ENCODE peak calls at places on chromosomes 1 and 21, in six cellular contexts. Q is upper lobe of right lung, L is heart right ventricle, K is Caco-2, Z is RWPE1, F is nephron progenitor cell. H is an unnamed sample.

GRCh38 chr1:211885746-211886522 is 55.4 kb upstream of the LPGAT1 start:
- DNase-seq in L (no peak), F (peak; percentile 21), Q (no peak), Z (no peak), K (peak; percentile 12), H (no peak)

GRCh38 chr1:166914111-166914510 is 38.0 kb upstream of the TADA1 start:
- DNase-seq in Z (no peak), L (no peak), K (no peak), Q (no peak), F (no peak), H (no peak)

GRCh38 chr1:43525995-43526394 is 4.7 kb upstream of the PTPRF start:
- DNase-seq in F (no peak), Q (peak; percentile 33), Z (peak; percentile 80), L (no peak), K (no peak), H (peak; percentile 65)

GRCh38 chr1:232110281-232111090 is 483.9 kb downstream of the DISC1 start:
- DNase-seq in Q (no peak), Z (no peak), K (no peak), L (no peak), F (peak; percentile 27), H (no peak)

GRCh38 chr21:33824156-33824941 is 91.3 kb downstream of the ATP5PO start:
- DNase-seq in Q (no peak), L (no peak), K (no peak), Z (no peak), F (no peak), H (no peak)

GRCh38 chr1:204751883-204752687 is 66.5 kb upstream of the LRRN2 start:
- DNase-seq in Z (peak; percentile 33), L (no peak), K (no peak), F (peak; percentile 32), Q (no peak), H (peak; percentile 83)

GRCh38 chr1:32818804-32819541 is 1.5 kb downstream of the S100PBP start:
- DNase-seq in K (no peak), Q (no peak), L (no peak), F (no peak), Z (no peak), H (no peak)

GRCh38 chr1:54499097-54500029 is 48.7 kb upstream of the ACOT11 start:
- DNase-seq in K (peak; percentile 56), F (peak; percentile 74), L (no peak), Q (no peak), Z (peak; percentile 53), H (peak; percentile 23)

GRCh38 chr1:67888208-67888607 is 54.9 kb upstream of the GNG12 start:
- DNase-seq in K (no peak), Q (no peak), L (no peak), F (no peak), Z (no peak), H (no peak)

GRCh38 chr1:116232989-116233514 is 121.9 kb downstream of the MAB21L3 start:
- DNase-seq in F (no peak), L (no peak), Z (no peak), K (no peak), Q (no peak), H (peak; percentile 36)

GRCh38 chr1:41662656-41663437 is 178.4 kb upstream of the EDN2 start:
- DNase-seq in Z (peak; percentile 59), L (peak; percentile 51), F (peak; percentile 70), Q (peak; percentile 79), K (peak; percentile 32), H (peak; percentile 72)

GRCh38 chr1:149888999-149889289 is 10.4 kb upstream of the BOLA1 start:
- DNase-seq in L (no peak), Q (no peak), K (no peak), F (no peak), Z (no peak), H (peak; percentile 67)

GRCh38 chr21:16330340-16331319 is 600.8 kb downstream of the USP25 start:
- DNase-seq in Q (no peak), L (peak; percentile 65), Z (peak; percentile 42), K (peak; percentile 60), F (peak; percentile 24), H (peak; percentile 77)

GRCh38 chr1:173669491-173669941 is at the start of gene ANKRD45:
- DNase-seq in F (peak; percentile 67), K (peak; percentile 25), Z (peak; percentile 25), Q (peak; percentile 73), L (peak; percentile 59), H (no peak)

GRCh38 chr1:24856787-24857527 is 73.1 kb downstream of the RUNX3 start:
- DNase-seq in K (no peak), Q (no peak), F (no peak), Z (no peak), L (no peak), H (no peak)

GRCh38 chr1:187680823-187681222 is 852.1 kb downstream of the PLA2G4A start:
- DNase-seq in L (no peak), F (no peak), Z (no peak), K (no peak), Q (no peak), H (no peak)

GRCh38 chr1:87044840-87045239 is 130.4 kb downstream of the HS2ST1 start:
- DNase-seq in K (no peak), Q (no peak), F (no peak), L (no peak), Z (no peak), H (no peak)

GRCh38 chr1:56821462-56821797 is 2.2 kb upstream of the FYB2 start:
- DNase-seq in L (no peak), Q (no peak), Z (no peak), F (no peak), K (peak; percentile 17), H (no peak)

GRCh38 chr1:226985239-226985838 is 45.2 kb downstream of the COQ8A start:
- DNase-seq in F (no peak), Q (no peak), Z (no peak), K (no peak), L (no peak), H (no peak)

GRCh38 chr1:59549067-59549837 is 252.4 kb downstream of the FGGY start:
- DNase-seq in K (no peak), F (no peak), L (no peak), Z (no peak), Q (no peak), H (no peak)

GRCh38 chr1:237879195-237879594 is 11.5 kb downstream of the ZP4 start:
- DNase-seq in K (no peak), Z (peak; percentile 88), L (no peak), Q (no peak), F (no peak), H (peak; percentile 93)

GRCh38 chr1:27724961-27725373 is 794 bp upstream of the FAM76A start:
- DNase-seq in Z (no peak), F (peak; percentile 12), Q (peak; percentile 66), L (peak; percentile 22), K (peak; percentile 63), H (peak; percentile 75)

GRCh38 chr1:67749844-67750689 is 65.1 kb downstream of the GADD45A start:
- DNase-seq in L (no peak), K (peak; percentile 15), Q (no peak), Z (peak; percentile 82), F (no peak), H (peak; percentile 97)

GRCh38 chr1:221543529-221544120 is 198.3 kb downstream of the DUSP10 start:
- DNase-seq in Z (peak; percentile 37), K (no peak), Q (no peak), L (no peak), F (no peak), H (peak; percentile 56)

GRCh38 chr1:3068400-3069361 is at the start of gene PRDM16:
- DNase-seq in K (peak; percentile 51), F (peak; percentile 60), L (peak; percentile 47), Z (peak; percentile 38), Q (peak; percentile 79), H (no peak)

GRCh38 chr1:185733818-185734709 is at the start of gene HMCN1:
- DNase-seq in Z (peak; percentile 24), F (peak; percentile 82), K (peak; percentile 53), Q (peak; percentile 78), L (peak; percentile 84), H (peak; percentile 66)

GRCh38 chr1:180171691-180172090 is 17.0 kb downstream of the QSOX1 start:
- DNase-seq in Z (no peak), L (no peak), Q (peak; percentile 26), F (no peak), K (no peak), H (no peak)

GRCh38 chr1:38138498-38139233 is 92.1 kb upstream of the POU3F1 start:
- DNase-seq in K (no peak), F (no peak), L (peak; percentile 86), Q (peak; percentile 88), Z (peak; percentile 91), H (peak; percentile 96)
- TF ChIP-seq CTCF in K (no peak), F (no peak), L (no peak), Q (peak; percentile 17), Z (peak; percentile 41), H (no peak)

DNA sequence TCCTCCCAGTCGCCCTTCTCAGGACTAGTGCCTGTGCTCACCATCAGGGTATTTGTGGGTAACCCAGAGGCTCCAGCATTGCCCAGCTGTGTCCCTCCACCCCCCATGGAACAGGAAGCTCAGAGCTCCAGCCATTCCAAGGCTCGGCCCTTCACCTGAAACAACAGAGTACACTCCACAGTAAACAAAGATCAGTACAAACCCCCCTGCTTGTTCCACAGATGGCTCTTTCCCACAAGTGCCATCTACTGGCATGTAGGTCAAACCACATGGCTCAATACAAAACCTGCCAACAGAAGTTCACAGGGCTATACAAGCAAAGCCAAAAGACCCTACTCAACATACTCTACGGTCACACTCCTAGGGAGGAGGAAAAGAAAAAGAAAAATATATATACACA is 258.7 kb downstream of the AGBL4 start:
- DNase-seq in Z (no peak), F (no peak), K (peak; percentile 3), Q (no peak), L (no peak), H (peak; percentile 2)
- TF ChIP-seq CTCF in Z (no peak), F (no peak), K (no peak), Q (no peak), L (no peak), H (peak; percentile 10)

GRCh38 chr1:950268-950667 is 8.8 kb downstream of the NOC2L start:
- DNase-seq in L (no peak), Q (no peak), K (no peak), F (no peak), Z (no peak), H (no peak)

GRCh38 chr1:950881-951280 is 8.2 kb downstream of the NOC2L start:
- DNase-seq in Z (no peak), K (no peak), Q (no peak), L (no peak), F (no peak), H (no peak)

GRCh38 chr1:952603-953002 is 6.5 kb downstream of the NOC2L start:
- DNase-seq in F (no peak), K (no peak), Z (no peak), Q (no peak), L (no peak), H (no peak)

GRCh38 chr1:952201-952600 is 6.9 kb downstream of the NOC2L start:
- DNase-seq in F (no peak), K (no peak), L (no peak), Q (no peak), Z (no peak), H (no peak)

DNA sequence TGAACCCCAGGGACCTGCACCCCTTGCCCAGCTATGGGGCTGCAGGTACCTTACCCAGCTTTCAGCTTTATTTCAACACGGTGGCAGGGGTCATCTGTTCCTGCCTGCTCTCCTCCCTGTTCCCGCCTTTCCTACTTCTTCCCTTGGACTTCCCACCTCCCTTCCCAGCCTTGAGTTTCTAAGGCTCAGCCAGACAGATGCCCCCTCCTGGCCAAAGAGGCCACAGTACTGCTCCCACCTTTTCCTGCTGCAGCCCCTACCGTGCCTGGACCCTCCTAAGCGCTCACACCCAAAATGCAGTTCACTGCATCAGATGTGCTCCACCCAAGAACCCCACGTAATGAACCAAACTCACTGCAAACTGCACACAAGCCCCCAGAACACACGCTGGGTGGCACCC is 7.7 kb downstream of the NOC2L start:
- DNase-seq in F (no peak), L (no peak), K (no peak), Q (no peak), Z (no peak), H (no peak)
- TF ChIP-seq CTCF in F (peak; percentile 28), L (no peak), K (no peak), Q (no peak), Z (no peak), H (no peak)

GRCh38 chr1:46769028-46769740 is 29.7 kb upstream of the CYP4B1 start:
- DNase-seq in L (no peak), Q (no peak), Z (no peak), F (no peak), K (no peak), H (no peak)
- TF ChIP-seq CTCF in L (no peak), Q (no peak), Z (no peak), F (no peak), K (no peak), H (no peak)

H was measured in MCF 10A.